ENCODE peak calls at places on chromosomes 3 and 15, in six cellular contexts. R is activated T-helper 9 cell treated with anti-CD3 and anti-CD28 coated beads, Interleukin-2, amount 50 U/mL, for 16 hours; W is astrocyte of the spinal cord; K is amygdala; F is T-helper 1 cell; Q is HEK293T. E is an unnamed sample.

GRCh38 chr3:4776980-4777581 is 202.2 kb upstream of the BHLHE40 start:
- DNase-seq in K (no peak), W (no peak), Q (no peak), F (no peak), R (no peak), E (no peak)

GRCh38 chr3:186683996-186684395 is 18.2 kb downstream of the HRG start:
- DNase-seq in K (no peak), W (no peak), Q (no peak), F (no peak), R (no peak), E (no peak)

GRCh38 chr3:172404237-172404962 is 43.9 kb downstream of the GHSR start:
- DNase-seq in F (no peak), K (no peak), Q (no peak), W (no peak), R (no peak), E (no peak)

GRCh38 chr3:142021127-142021526 is 128.2 kb downstream of the TFDP2 start:
- DNase-seq in F (no peak), W (no peak), R (no peak), K (no peak), Q (no peak), E (no peak)

GRCh38 chr15:70095387-70096214 is 2.1 kb downstream of the TLE3 start:
- DNase-seq in W (no peak), R (peak; percentile 44), K (no peak), F (no peak), Q (peak; percentile 33), E (no peak)

GRCh38 chr3:48215466-48215865 is 7.8 kb upstream of the CAMP start:
- DNase-seq in W (no peak), K (no peak), R (no peak), F (no peak), Q (no peak), E (no peak)

GRCh38 chr3:9742560-9742959 is 7.2 kb upstream of the OGG1 start:
- DNase-seq in R (no peak), Q (no peak), W (no peak), F (no peak), K (no peak), E (no peak)

GRCh38 chr3:52471371-52472238 is 16.2 kb downstream of the NISCH start:
- DNase-seq in W (peak; percentile 36), R (no peak), K (no peak), Q (peak; percentile 60), F (no peak), E (peak; percentile 52)

GRCh38 chr15:39282663-39283208 is 298.1 kb upstream of the THBS1 start:
- DNase-seq in F (no peak), K (no peak), Q (no peak), W (no peak), R (no peak), E (no peak)

GRCh38 chr15:51380999-51381806 is 39.7 kb downstream of the GLDN start:
- DNase-seq in F (no peak), R (no peak), K (peak; percentile 56), Q (peak; percentile 63), W (peak; percentile 59), E (peak; percentile 44)

GRCh38 chr3:4780545-4780957 is 198.7 kb upstream of the BHLHE40 start:
- DNase-seq in R (no peak), W (no peak), K (no peak), Q (no peak), F (no peak), E (no peak)

GRCh38 chr3:197792019-197792647 is 1.1 kb downstream of the LRCH3 start:
- DNase-seq in K (no peak), W (peak; percentile 45), Q (no peak), F (peak; percentile 22), R (peak; percentile 10), E (no peak)

GRCh38 chr3:156923349-156923748 is 97.2 kb downstream of the LEKR1 start:
- DNase-seq in Q (no peak), R (no peak), W (no peak), F (no peak), K (no peak), E (no peak)

GRCh38 chr3:53804697-53805462 is 41.3 kb downstream of the CHDH start:
- DNase-seq in W (peak; percentile 48), F (no peak), K (no peak), R (no peak), Q (peak; percentile 20), E (no peak)

GRCh38 chr3:161008086-161008485 is 97.1 kb downstream of the B3GALNT1 start:
- DNase-seq in K (no peak), W (no peak), F (no peak), Q (no peak), R (no peak), E (no peak)

GRCh38 chr15:65870889-65871533 is 1.7 kb downstream of the RAB11A start:
- DNase-seq in R (no peak), K (no peak), W (peak; percentile 54), Q (peak; percentile 25), F (no peak), E (no peak)

GRCh38 chr15:93071469-93071891 is 17.5 kb downstream of the RGMA start:
- DNase-seq in W (peak; percentile 20), R (no peak), Q (no peak), K (no peak), F (no peak), E (no peak)

GRCh38 chr3:196354151-196354550 is 16.0 kb upstream of the TM4SF19 start:
- DNase-seq in Q (no peak), F (no peak), K (no peak), R (no peak), W (no peak), E (no peak)

GRCh38 chr15:34584996-34585395 is 1.5 kb upstream of the GOLGA8B start:
- DNase-seq in F (no peak), Q (no peak), W (no peak), R (no peak), K (no peak), E (no peak)

GRCh38 chr3:195185574-195185973 is 85.4 kb downstream of the XXYLT1 start:
- DNase-seq in R (no peak), K (no peak), W (no peak), Q (no peak), F (no peak), E (no peak)

GRCh38 chr15:72585659-72586058 is 68.8 kb upstream of the GOLGA6B start:
- DNase-seq in F (no peak), Q (peak; percentile 13), W (peak; percentile 45), K (no peak), R (no peak), E (no peak)

GRCh38 chr3:37909067-37909911 is 47.6 kb downstream of the CTDSPL start:
- DNase-seq in R (no peak), W (no peak), Q (no peak), K (no peak), F (no peak), E (no peak)

GRCh38 chr3:12416731-12417130 is 67.5 kb upstream of the TSEN2 start:
- DNase-seq in W (no peak), K (no peak), R (no peak), Q (no peak), F (no peak), E (no peak)

GRCh38 chr3:97057365-97057764 is 243.0 kb downstream of the EPHA6 start:
- DNase-seq in W (no peak), K (no peak), F (no peak), R (no peak), Q (no peak), E (no peak)

GRCh38 chr3:195128255-195129071 is 142.5 kb downstream of the XXYLT1 start:
- DNase-seq in W (peak; percentile 50), R (no peak), K (no peak), F (no peak), Q (no peak), E (no peak)

GRCh38 chr15:63255485-63255990 is 21.9 kb upstream of the APH1B start:
- DNase-seq in Q (no peak), F (no peak), W (no peak), R (no peak), K (no peak), E (no peak)

E was measured in neural crest cell.